ENCODE peak calls at places on chromosomes 16 and 17, in five cellular contexts. One of them, this sample, is unnamed.

GRCh38 chr17:44071198-44071520 is 624 bp downstream of the G6PC3 start:
- DNase-seq in GM12878: no peak
- DNase-seq in stomach: no peak
- DNase-seq in breast epithelium: no peak
- DNase-seq in uterus: peak
- DNase-seq in this sample: no peak

GRCh38 chr17:56230660-56231059 is 77.4 kb downstream of the ANKFN1 start:
- DNase-seq in stomach: no peak
- DNase-seq in uterus: no peak
- DNase-seq in GM12878: no peak
- DNase-seq in breast epithelium: no peak
- DNase-seq in this sample: no peak

GRCh38 chr17:5897320-5897911 is 172.8 kb upstream of the WSCD1 start:
- DNase-seq in stomach: no peak
- DNase-seq in GM12878: no peak
- DNase-seq in breast epithelium: no peak
- DNase-seq in uterus: no peak
- DNase-seq in this sample: no peak

GRCh38 chr16:1809281-1809801 is 15.8 kb upstream of the IGFALS start:
- DNase-seq in uterus: no peak
- DNase-seq in breast epithelium: no peak
- DNase-seq in GM12878: no peak
- DNase-seq in stomach: no peak
- DNase-seq in this sample: no peak

GRCh38 chr17:67365762-67366192 is 600 bp downstream of the PSMD12 start:
- DNase-seq in stomach: no peak
- DNase-seq in GM12878: no peak
- DNase-seq in uterus: no peak
- DNase-seq in breast epithelium: no peak
- DNase-seq in this sample: peak

GRCh38 chr16:84459941-84460405 is 44.5 kb downstream of the MEAK7 start:
- DNase-seq in breast epithelium: no peak
- DNase-seq in stomach: no peak
- DNase-seq in GM12878: no peak
- DNase-seq in uterus: no peak
- DNase-seq in this sample: no peak

GRCh38 chr16:50303605-50304466 is 37.5 kb downstream of the ADCY7 start:
- DNase-seq in GM12878: no peak
- DNase-seq in breast epithelium: no peak
- DNase-seq in uterus: peak
- DNase-seq in stomach: no peak
- DNase-seq in this sample: no peak

GRCh38 chr17:63626551-63627228 is 4.5 kb downstream of the MAP3K3 start:
- DNase-seq in GM12878: no peak
- DNase-seq in uterus: no peak
- DNase-seq in stomach: no peak
- DNase-seq in breast epithelium: no peak
- DNase-seq in this sample: no peak

GRCh38 chr17:78142113-78142861 is 3.9 kb upstream of the C17orf99 start:
- DNase-seq in GM12878: no peak
- DNase-seq in breast epithelium: peak
- DNase-seq in uterus: no peak
- DNase-seq in stomach: peak
- DNase-seq in this sample: no peak

GRCh38 chr17:64747938-64748540 is 85.9 kb upstream of the SMURF2 start:
- DNase-seq in GM12878: no peak
- DNase-seq in uterus: no peak
- DNase-seq in stomach: no peak
- DNase-seq in breast epithelium: no peak
- DNase-seq in this sample: no peak

GRCh38 chr17:29004081-29004692 is 1.6 kb downstream of the SEZ6 start:
- DNase-seq in stomach: no peak
- DNase-seq in uterus: no peak
- DNase-seq in GM12878: no peak
- DNase-seq in breast epithelium: no peak
- DNase-seq in this sample: peak
- TF ChIP-seq POLR2A in stomach: no peak
- TF ChIP-seq POLR2A in uterus: no peak
- TF ChIP-seq POLR2A in GM12878: no peak
- TF ChIP-seq POLR2A in breast epithelium: no peak
- TF ChIP-seq POLR2A in this sample: no peak

GRCh38 chr16:11696266-11697012 is 28.2 kb downstream of the SNN start:
- DNase-seq in stomach: no peak
- DNase-seq in breast epithelium: no peak
- DNase-seq in uterus: no peak
- DNase-seq in GM12878: no peak
- DNase-seq in this sample: no peak

GRCh38 chr16:11700264-11701029 is 32.2 kb downstream of the SNN start:
- DNase-seq in stomach: no peak
- DNase-seq in GM12878: no peak
- DNase-seq in uterus: no peak
- DNase-seq in breast epithelium: no peak
- DNase-seq in this sample: no peak

GRCh38 chr16:11697319-11697718 is 29.1 kb downstream of the SNN start:
- DNase-seq in breast epithelium: no peak
- DNase-seq in uterus: no peak
- DNase-seq in GM12878: no peak
- DNase-seq in stomach: no peak
- DNase-seq in this sample: no peak

GRCh38 chr16:11699234-11699894 is 31.1 kb downstream of the SNN start:
- DNase-seq in GM12878: no peak
- DNase-seq in stomach: no peak
- DNase-seq in breast epithelium: no peak
- DNase-seq in uterus: no peak
- DNase-seq in this sample: no peak

GRCh38 chr16:11698271-11698689 is 30.0 kb downstream of the SNN start:
- DNase-seq in GM12878: no peak
- DNase-seq in breast epithelium: no peak
- DNase-seq in uterus: no peak
- DNase-seq in stomach: no peak
- DNase-seq in this sample: peak
- H3K27ac ChIP-seq in GM12878: no peak
- H3K27ac ChIP-seq in breast epithelium: no peak
- H3K27ac ChIP-seq in uterus: no peak
- H3K27ac ChIP-seq in stomach: no peak
- H3K27ac ChIP-seq in this sample: no peak

DNA sequence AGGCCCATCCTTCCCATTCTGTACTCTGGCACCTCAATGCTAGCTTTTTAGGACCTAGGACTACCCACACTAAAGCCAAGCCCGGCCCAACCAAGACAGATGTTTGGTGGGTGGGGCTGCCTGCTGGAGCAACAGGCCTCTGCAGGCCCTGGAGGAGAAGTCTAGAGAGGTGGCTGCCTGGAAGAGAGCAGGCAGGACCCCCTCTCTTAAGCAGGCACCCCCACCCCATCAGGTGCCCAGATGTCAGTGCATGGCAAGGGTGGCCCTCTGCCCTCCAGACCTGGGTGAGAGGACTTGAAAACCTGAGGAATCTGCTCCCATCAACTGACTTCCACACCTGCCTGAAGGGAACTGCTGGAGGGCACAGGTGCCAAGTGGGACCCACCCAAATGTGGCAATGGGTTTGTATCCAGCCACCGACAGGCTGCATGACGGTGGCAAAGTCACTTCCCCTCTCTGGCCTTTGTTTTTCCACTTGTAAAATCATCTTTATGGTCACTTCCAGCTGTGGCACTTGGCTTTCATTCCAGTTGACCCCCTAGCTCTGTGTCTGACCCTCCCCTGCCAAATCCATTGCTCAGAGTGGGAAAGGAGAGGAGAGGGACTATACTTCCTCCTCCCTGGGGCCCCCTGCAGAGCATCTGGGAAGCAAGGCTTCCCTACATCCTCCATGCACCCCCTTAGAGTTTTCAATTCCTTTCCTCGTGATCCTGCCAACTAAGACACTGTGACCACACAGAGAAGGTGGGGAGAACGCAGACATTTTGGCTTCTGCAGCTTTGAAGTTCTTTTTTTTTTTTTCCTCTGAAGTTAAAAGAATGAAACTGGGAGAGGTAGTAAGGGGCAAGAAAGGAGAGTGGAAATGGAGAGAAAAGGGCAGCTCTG is 1.6 kb upstream of the STAT5A start:
- DNase-seq in breast epithelium: peak
- DNase-seq in uterus: no peak
- DNase-seq in stomach: peak
- DNase-seq in GM12878: no peak
- DNase-seq in this sample: peak
- TF ChIP-seq POLR2A in breast epithelium: no peak
- TF ChIP-seq POLR2A in uterus: no peak
- TF ChIP-seq POLR2A in stomach: no peak
- TF ChIP-seq POLR2A in GM12878: no peak
- TF ChIP-seq POLR2A in this sample: no peak

GRCh38 chr17:50059256-50059655 is 3.3 kb downstream of the ITGA3 start:
- DNase-seq in uterus: no peak
- DNase-seq in GM12878: no peak
- DNase-seq in breast epithelium: peak
- DNase-seq in stomach: peak
- DNase-seq in this sample: no peak
- H3K27ac ChIP-seq in uterus: peak
- H3K27ac ChIP-seq in GM12878: no peak
- H3K27ac ChIP-seq in breast epithelium: peak
- H3K27ac ChIP-seq in stomach: peak
- H3K27ac ChIP-seq in this sample: peak

DNA sequence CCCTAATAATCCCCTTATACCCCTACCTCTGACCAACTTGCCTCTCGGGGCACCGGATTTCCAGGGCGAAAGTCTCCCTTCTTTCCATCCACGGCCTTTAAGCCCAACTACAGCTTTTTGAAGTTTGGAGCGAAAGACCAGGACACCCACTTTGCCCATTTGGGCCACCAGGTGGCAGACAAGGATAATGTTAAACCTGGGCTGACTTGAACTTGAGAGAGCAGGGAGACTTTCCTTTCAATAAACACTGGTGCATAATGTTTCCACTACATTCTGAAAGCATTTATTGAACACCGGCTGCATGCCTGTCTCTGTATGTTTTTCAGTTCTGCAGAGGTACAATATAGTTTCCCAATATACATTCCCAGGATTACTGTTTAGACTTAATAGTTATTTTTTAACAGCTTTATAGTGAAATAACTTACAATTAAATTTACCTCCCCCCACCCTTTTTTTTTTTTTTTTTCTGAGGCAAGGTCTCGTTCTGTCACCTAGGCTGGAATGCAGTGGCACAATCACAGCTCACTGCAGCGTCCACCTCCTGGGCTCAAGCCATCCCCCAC is 6.9 kb upstream of the CES3 start:
- DNase-seq in uterus: peak
- DNase-seq in stomach: peak
- DNase-seq in breast epithelium: peak
- DNase-seq in GM12878: peak
- DNase-seq in this sample: peak
- TF ChIP-seq POLR2A in uterus: no peak
- TF ChIP-seq POLR2A in stomach: no peak
- TF ChIP-seq POLR2A in breast epithelium: no peak
- TF ChIP-seq POLR2A in GM12878: no peak
- TF ChIP-seq POLR2A in this sample: no peak

GRCh38 chr17:42891539-42892152 is 9.0 kb upstream of the G6PC1 start:
- DNase-seq in GM12878: no peak
- DNase-seq in uterus: peak
- DNase-seq in breast epithelium: no peak
- DNase-seq in stomach: peak
- DNase-seq in this sample: peak

GRCh38 chr17:42889809-42890208 is 10.8 kb upstream of the G6PC1 start:
- DNase-seq in stomach: no peak
- DNase-seq in uterus: no peak
- DNase-seq in GM12878: no peak
- DNase-seq in breast epithelium: no peak
- DNase-seq in this sample: no peak

GRCh38 chr17:42898147-42898807 is 2.3 kb upstream of the G6PC1 start:
- DNase-seq in breast epithelium: no peak
- DNase-seq in stomach: no peak
- DNase-seq in GM12878: no peak
- DNase-seq in uterus: no peak
- DNase-seq in this sample: no peak

GRCh38 chr17:42894283-42895184 is 6.1 kb upstream of the G6PC1 start:
- DNase-seq in uterus: no peak
- DNase-seq in GM12878: no peak
- DNase-seq in stomach: peak
- DNase-seq in breast epithelium: no peak
- DNase-seq in this sample: no peak

DNA sequence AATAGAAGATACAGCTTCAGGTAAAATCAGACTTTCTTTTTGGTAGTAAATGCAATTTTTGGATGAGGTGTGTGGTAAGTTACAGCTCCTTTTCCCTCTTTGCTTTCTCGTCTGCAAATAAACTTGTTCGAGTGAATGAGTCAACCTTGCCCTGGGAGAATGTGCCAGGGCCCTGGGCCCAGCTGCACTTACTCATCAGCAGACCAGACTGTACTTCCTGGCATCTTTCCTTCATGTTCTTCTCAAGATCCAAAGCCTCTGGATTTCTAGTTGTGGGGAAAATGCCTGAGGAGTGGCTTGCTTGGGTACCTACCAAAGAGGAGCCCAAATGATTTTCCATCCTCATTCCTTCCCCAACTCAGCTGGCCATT is 5.4 kb upstream of the G6PC1 start:
- DNase-seq in stomach: peak
- DNase-seq in GM12878: no peak
- DNase-seq in breast epithelium: no peak
- DNase-seq in uterus: peak
- DNase-seq in this sample: peak
- H3K27ac ChIP-seq in stomach: peak
- H3K27ac ChIP-seq in GM12878: no peak
- H3K27ac ChIP-seq in breast epithelium: no peak
- H3K27ac ChIP-seq in uterus: peak
- H3K27ac ChIP-seq in this sample: peak

GRCh38 chr17:74212913-74213791 is at the start of gene TTYH2:
- DNase-seq in uterus: peak
- DNase-seq in GM12878: no peak
- DNase-seq in stomach: peak
- DNase-seq in breast epithelium: peak
- DNase-seq in this sample: peak
- TF ChIP-seq POLR2A in uterus: peak
- TF ChIP-seq POLR2A in GM12878: peak
- TF ChIP-seq POLR2A in stomach: no peak
- TF ChIP-seq POLR2A in breast epithelium: no peak
- TF ChIP-seq POLR2A in this sample: no peak

DNA sequence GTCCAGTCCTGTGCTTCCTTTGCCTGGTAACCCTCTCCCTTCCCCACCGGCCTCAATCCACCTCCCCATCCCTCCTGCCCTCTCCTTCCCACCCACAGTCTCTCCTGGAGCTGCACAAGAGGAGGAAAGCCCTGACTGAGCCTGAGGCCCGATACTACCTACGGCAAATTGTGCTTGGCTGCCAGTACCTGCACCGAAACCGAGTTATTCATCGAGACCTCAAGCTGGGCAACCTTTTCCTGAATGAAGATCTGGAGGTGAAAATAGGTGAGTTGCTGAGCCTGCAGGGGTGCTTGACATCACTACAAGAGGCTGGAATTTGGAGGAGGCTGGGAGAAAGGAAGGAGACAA is 1.3 kb downstream of the PLK1 start:
- DNase-seq in stomach: no peak
- DNase-seq in breast epithelium: no peak
- DNase-seq in GM12878: no peak
- DNase-seq in uterus: no peak
- DNase-seq in this sample: no peak
- H3K27ac ChIP-seq in stomach: no peak
- H3K27ac ChIP-seq in breast epithelium: no peak
- H3K27ac ChIP-seq in GM12878: peak
- H3K27ac ChIP-seq in uterus: no peak
- H3K27ac ChIP-seq in this sample: no peak

GRCh38 chr16:75229172-75230031 is 10.6 kb downstream of the CTRB1 start:
- DNase-seq in uterus: peak
- DNase-seq in stomach: no peak
- DNase-seq in GM12878: no peak
- DNase-seq in breast epithelium: no peak
- DNase-seq in this sample: no peak
- TF ChIP-seq POLR2A in uterus: no peak
- TF ChIP-seq POLR2A in stomach: no peak
- TF ChIP-seq POLR2A in GM12878: no peak
- TF ChIP-seq POLR2A in breast epithelium: no peak
- TF ChIP-seq POLR2A in this sample: no peak

This sample was measured in adrenal gland.